ENCODE peak calls at places on chromosomes 1 and 21, in seven cellular contexts. K is OCI-LY7, X is bronchial epithelial cell, L is mesothelial cell of epicardium, I is gastrocnemius medialis, J is choroid plexus epithelial cell, Z is cardiac fibroblast. A is an unnamed sample.

GRCh38 chr1:102858695-102859094 is 249.6 kb downstream of the COL11A1 start:
- DNase-seq in K (no peak), X (no peak), L (no peak), I (no peak), J (no peak), Z (no peak), A (no peak)

GRCh38 chr1:25780318-25781129 is 19.5 kb upstream of the SELENON start:
- DNase-seq in K (no peak), X (no peak), L (no peak), I (no peak), J (peak), Z (no peak), A (no peak)

GRCh38 chr1:220970311-220970710 is 91.1 kb downstream of the HLX start:
- DNase-seq in K (no peak), X (no peak), L (no peak), I (no peak), J (no peak), Z (peak), A (no peak)

GRCh38 chr1:58781541-58782307 is 2.1 kb downstream of the JUN start:
- DNase-seq in K (peak), X (no peak), L (peak), I (peak), J (peak), Z (peak), A (peak)

GRCh38 chr21:45580576-45581321 is 38.5 kb upstream of the SLC19A1 start:
- DNase-seq in K (no peak), X (no peak), L (no peak), I (no peak), J (no peak), Z (no peak), A (peak)

GRCh38 chr1:97849350-97850339 is 71.2 kb downstream of the DPYD start:
- DNase-seq in K (no peak), X (peak), L (no peak), I (no peak), J (peak), Z (peak), A (no peak)

GRCh38 chr1:41632788-41633575 is 148.5 kb upstream of the EDN2 start:
- DNase-seq in K (no peak), X (no peak), L (no peak), I (no peak), J (no peak), Z (no peak), A (no peak)

GRCh38 chr1:18948048-18948912 is 8.2 kb downstream of the IFFO2 start:
- DNase-seq in K (no peak), X (peak), L (no peak), I (no peak), J (no peak), Z (peak), A (no peak)

GRCh38 chr1:41286486-41286885 is 44.4 kb upstream of the SCMH1 start:
- DNase-seq in K (no peak), X (no peak), L (no peak), I (no peak), J (peak), Z (no peak), A (no peak)

GRCh38 chr1:9714257-9714718 is 62.8 kb downstream of the PIK3CD start:
- DNase-seq in K (peak), X (no peak), L (no peak), I (no peak), J (no peak), Z (no peak), A (no peak)

GRCh38 chr21:32336711-32337110 is 38.1 kb downstream of the MRAP start:
- DNase-seq in K (no peak), X (peak), L (no peak), I (no peak), J (peak), Z (peak), A (no peak)

GRCh38 chr1:226551299-226551698 is 2.7 kb downstream of the STUM start:
- DNase-seq in K (no peak), X (no peak), L (no peak), I (no peak), J (no peak), Z (no peak), A (no peak)

GRCh38 chr1:228837817-228838716 is 102.8 kb downstream of the RHOU start:
- DNase-seq in K (no peak), X (peak), L (no peak), I (peak), J (peak), Z (peak), A (no peak)

GRCh38 chr1:71861022-71861421 is 421.3 kb downstream of the NEGR1 start:
- DNase-seq in K (no peak), X (peak), L (no peak), I (no peak), J (no peak), Z (peak), A (no peak)

GRCh38 chr1:47675721-47676120 is 237.9 kb downstream of the FOXD2 start:
- DNase-seq in K (no peak), X (no peak), L (no peak), I (no peak), J (no peak), Z (no peak), A (peak)

GRCh38 chr21:17537299-17537698 is 24.5 kb downstream of the CXADR start:
- DNase-seq in K (no peak), X (peak), L (no peak), I (no peak), J (peak), Z (peak), A (no peak)

GRCh38 chr1:40966411-40966810 is 13.1 kb upstream of the CTPS1 start:
- DNase-seq in K (no peak), X (no peak), L (no peak), I (no peak), J (no peak), Z (no peak), A (no peak)

GRCh38 chr21:33265664-33266049 is 510 bp upstream of the IL10RB start:
- DNase-seq in K (peak), X (peak), L (no peak), I (peak), J (peak), Z (no peak), A (no peak)

GRCh38 chr1:201020040-201020591 is 3.4 kb downstream of the KIF21B start:
- DNase-seq in K (peak), X (no peak), L (no peak), I (no peak), J (no peak), Z (no peak), A (no peak)

GRCh38 chr1:157695417-157695816 is 5.2 kb downstream of the FCRL3 start:
- DNase-seq in K (no peak), X (no peak), L (no peak), I (no peak), J (no peak), Z (no peak), A (no peak)

GRCh38 chr1:160877221-160877620 is 7.8 kb downstream of the ITLN1 start:
- DNase-seq in K (peak), X (no peak), L (no peak), I (no peak), J (no peak), Z (no peak), A (no peak)

GRCh38 chr1:29519733-29520132 is 283.4 kb downstream of the PTPRU start:
- DNase-seq in K (no peak), X (no peak), L (no peak), I (no peak), J (no peak), Z (no peak), A (peak)

GRCh38 chr21:18387994-18388393 is 15.6 kb downstream of the TMPRSS15 start:
- DNase-seq in K (peak), X (no peak), L (no peak), I (no peak), J (no peak), Z (no peak), A (no peak)

GRCh38 chr1:212415107-212415841 is 588 bp upstream of the PACC1 start:
- DNase-seq in K (peak), X (no peak), L (no peak), I (no peak), J (no peak), Z (no peak), A (no peak)

GRCh38 chr1:66176012-66176715 is 357.8 kb upstream of the SGIP1 start:
- DNase-seq in K (no peak), X (no peak), L (no peak), I (no peak), J (peak), Z (no peak), A (no peak)

GRCh38 chr21:31873696-31874599 is 1.1 kb downstream of the HUNK start:
- DNase-seq in K (peak), X (no peak), L (peak), I (no peak), J (peak), Z (no peak), A (peak)

GRCh38 chr1:233386336-233386735 is 58.8 kb downstream of the MAP3K21 start:
- DNase-seq in K (no peak), X (peak), L (no peak), I (no peak), J (no peak), Z (peak), A (no peak)

GRCh38 chr21:14523234-14523633 is 22.9 kb downstream of the SAMSN1 start:
- DNase-seq in K (no peak), X (peak), L (no peak), I (no peak), J (peak), Z (peak), A (no peak)

GRCh38 chr1:197210426-197210825 is 57.6 kb upstream of the CRB1 start:
- DNase-seq in K (no peak), X (peak), L (no peak), I (no peak), J (no peak), Z (peak), A (no peak)

GRCh38 chr1:17992800-17993199 is 114.8 kb upstream of the IGSF21 start:
- DNase-seq in K (no peak), X (no peak), L (no peak), I (no peak), J (no peak), Z (no peak), A (no peak)

GRCh38 chr21:29334717-29335428 is 36.2 kb downstream of the BACH1 start:
- DNase-seq in K (no peak), X (no peak), L (no peak), I (no peak), J (peak), Z (peak), A (no peak)

GRCh38 chr21:29333355-29333746 is 34.6 kb downstream of the BACH1 start:
- DNase-seq in K (no peak), X (no peak), L (no peak), I (no peak), J (no peak), Z (no peak), A (no peak)

GRCh38 chr21:29338256-29338655 is 39.5 kb downstream of the BACH1 start:
- DNase-seq in K (no peak), X (no peak), L (no peak), I (no peak), J (no peak), Z (no peak), A (no peak)

GRCh38 chr21:29332461-29333354 is 34.0 kb downstream of the BACH1 start:
- DNase-seq in K (no peak), X (peak), L (no peak), I (peak), J (peak), Z (peak), A (no peak)

GRCh38 chr21:29335720-29336119 is 37.0 kb downstream of the BACH1 start:
- DNase-seq in K (no peak), X (peak), L (no peak), I (no peak), J (peak), Z (peak), A (no peak)
- TF ChIP-seq CTCF in K (peak), X (no peak), L (no peak), I (no peak), J (no peak), Z (no peak), A (no peak)

GRCh38 chr21:34945288-34945687 is 103.8 kb downstream of the RUNX1 start:
- DNase-seq in K (no peak), X (no peak), L (no peak), I (no peak), J (no peak), Z (no peak), A (no peak)

GRCh38 chr21:34947122-34947534 is 102.0 kb downstream of the RUNX1 start:
- DNase-seq in K (no peak), X (no peak), L (no peak), I (no peak), J (no peak), Z (no peak), A (no peak)

GRCh38 chr21:34944015-34944755 is 104.9 kb downstream of the RUNX1 start:
- DNase-seq in K (no peak), X (no peak), L (no peak), I (no peak), J (no peak), Z (no peak), A (no peak)

GRCh38 chr21:34948157-34948556 is 100.9 kb downstream of the RUNX1 start:
- DNase-seq in K (no peak), X (no peak), L (no peak), I (no peak), J (no peak), Z (no peak), A (no peak)

GRCh38 chr21:34946385-34947121 is 102.5 kb downstream of the RUNX1 start:
- DNase-seq in K (peak), X (no peak), L (no peak), I (no peak), J (no peak), Z (no peak), A (no peak)
- TF ChIP-seq CTCF in K (peak), X (no peak), L (no peak), I (no peak), J (no peak), Z (no peak), A (peak)

DNA sequence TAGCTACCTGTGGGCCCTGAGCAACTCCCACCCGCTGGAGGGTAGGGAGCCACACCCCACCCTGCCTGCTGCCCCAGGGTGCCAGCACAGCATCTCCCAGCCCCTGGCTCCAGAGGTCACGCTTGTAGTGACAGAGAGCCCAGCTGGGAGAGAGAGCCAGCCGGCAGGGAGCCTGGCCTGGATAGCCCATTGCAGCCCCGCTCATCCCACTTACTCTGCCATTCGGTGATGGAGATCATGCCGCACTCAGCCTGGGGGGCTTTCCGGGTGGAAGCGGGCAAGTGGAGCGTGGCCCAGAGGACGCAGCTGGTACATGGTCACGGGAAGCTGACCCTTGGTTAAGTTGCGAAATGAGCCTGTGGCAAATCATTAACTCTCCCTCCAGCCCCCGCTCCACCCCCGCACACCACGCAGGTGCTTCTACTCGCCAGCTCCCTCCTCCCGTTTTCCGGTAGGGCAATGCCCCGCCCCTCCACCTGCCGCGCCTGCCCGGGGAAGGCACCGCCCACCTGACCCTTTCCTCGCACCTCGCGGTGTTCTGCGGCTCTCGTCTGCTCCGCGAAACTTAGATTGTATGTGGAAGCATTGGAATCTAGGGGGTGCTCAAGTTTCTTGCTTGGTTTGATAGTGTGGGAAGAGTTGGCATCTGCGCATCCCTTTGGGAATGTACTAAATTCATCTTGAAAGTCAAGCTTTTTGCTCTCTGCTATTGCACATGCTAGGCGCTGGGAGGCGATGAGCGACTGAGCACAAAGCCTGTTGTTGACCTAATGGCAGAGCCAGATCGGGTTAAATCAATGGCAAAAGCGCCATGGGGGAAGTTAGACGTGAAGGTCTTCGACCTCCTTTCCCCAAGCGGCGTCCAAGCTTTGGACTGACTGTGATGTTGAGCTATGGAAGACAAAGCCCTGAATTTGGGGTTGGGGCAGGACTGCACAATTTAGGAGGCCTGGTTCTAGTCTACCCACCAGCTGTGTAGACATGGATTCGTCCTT is at the start of gene GOLT1A:
- DNase-seq in K (no peak), X (peak), L (no peak), I (peak), J (peak), Z (peak), A (no peak)
- TF ChIP-seq CTCF in K (no peak), X (peak), L (peak), I (peak), J (peak), Z (peak), A (peak)

GRCh38 chr1:1332031-1332755 is 1.1 kb downstream of the TAS1R3 start:
- DNase-seq in K (no peak), X (no peak), L (no peak), I (no peak), J (no peak), Z (no peak), A (no peak)
- TF ChIP-seq CTCF in K (no peak), X (no peak), L (no peak), I (no peak), J (no peak), Z (no peak), A (no peak)

DNA sequence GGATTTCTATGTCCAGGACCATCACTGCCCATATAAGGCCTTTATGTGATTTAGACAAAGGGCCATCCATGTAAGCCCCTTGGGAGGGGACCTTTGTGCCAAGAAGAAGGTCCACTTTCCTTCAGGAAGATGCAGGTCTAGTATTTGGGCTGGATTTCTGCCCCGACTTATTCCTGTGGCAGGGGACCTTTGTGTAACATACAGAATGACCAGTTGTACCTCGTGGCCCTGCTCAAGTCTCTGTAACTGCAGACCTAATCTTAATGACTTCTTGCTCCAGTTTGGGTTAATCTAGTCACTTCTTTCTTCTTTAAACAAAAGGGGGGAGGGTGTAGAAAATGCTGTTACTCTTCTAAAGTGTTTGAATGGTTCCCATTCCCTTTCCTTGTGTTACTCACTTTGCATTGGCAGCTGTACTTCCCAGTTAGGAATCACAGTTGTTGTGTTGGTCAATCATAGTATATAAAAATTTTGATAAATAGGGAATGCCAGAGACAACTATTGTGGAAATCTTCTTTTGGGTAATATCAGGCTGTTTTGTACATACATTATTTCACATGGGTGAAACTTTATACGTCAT is 54.2 kb downstream of the MIGA1 start:
- DNase-seq in K (no peak), X (no peak), L (no peak), I (peak), J (no peak), Z (no peak), A (no peak)
- TF ChIP-seq CTCF in K (no peak), X (no peak), L (no peak), I (no peak), J (no peak), Z (no peak), A (no peak)